ENCODE peak calls at places on chromosome 10, in five cellular contexts. S is stimulated activated CD8-positive, alpha-beta memory T cell treated with anti-CD3 and anti-CD28 coated beads, Interleukin-15, amount 100 ng/mL, for 4 hours; A is mesothelial cell of epicardium; W is CD4-positive, CD25-positive, alpha-beta regulatory T cell; Z is stimulated activated CD4-positive, alpha-beta T cell treated with anti-CD3 and anti-CD28 coated beads, Interleukin-1b, Interleukin-23, amount 100 ng/mL, for 24 hours. P is an unnamed sample.

GRCh38 chr10:31707578-31708411 is 220.8 kb downstream of the ARHGAP12 start:
- DNase-seq in S (no peak), A (no peak), W (no peak), Z (peak), P (no peak)

GRCh38 chr10:49593998-49594397 is 16.1 kb upstream of the SLC18A3 start:
- DNase-seq in S (no peak), A (no peak), W (no peak), Z (no peak), P (no peak)

GRCh38 chr10:93916257-93917063 is 22.7 kb downstream of the SLC35G1 start:
- DNase-seq in S (no peak), A (no peak), W (no peak), Z (no peak), P (no peak)

GRCh38 chr10:11261687-11262086 is 244.0 kb downstream of the CELF2 start:
- DNase-seq in S (no peak), A (no peak), W (no peak), Z (no peak), P (no peak)

GRCh38 chr10:128631801-128632241 is 505.6 kb upstream of the MKI67 start:
- DNase-seq in S (no peak), A (no peak), W (no peak), Z (no peak), P (no peak)

GRCh38 chr10:49568235-49568634 is 29.3 kb upstream of the ERCC6 start:
- DNase-seq in S (no peak), A (no peak), W (no peak), Z (no peak), P (no peak)

GRCh38 chr10:43888551-43888950 is 239.9 kb upstream of the ZNF32 start:
- DNase-seq in S (no peak), A (no peak), W (no peak), Z (no peak), P (no peak)

GRCh38 chr10:120505056-120505455 is 48.0 kb downstream of the PLPP4 start:
- DNase-seq in S (no peak), A (no peak), W (no peak), Z (no peak), P (no peak)

GRCh38 chr10:42827201-42827600 is 44.6 kb downstream of the BMS1 start:
- DNase-seq in S (no peak), A (no peak), W (no peak), Z (no peak), P (no peak)

P was measured in activated gamma-delta T cell.